ENCODE peak calls at places on chromosome 4, in five cellular contexts. E, M, L, J and N are unnamed samples. For H3K4me1, the result is how much of the 10 kb centered on the place peaks cover.

GRCh38 chr4:35760706-35761278 is 483.5 kb downstream of the ARAP2 start:
- DNase-seq in J (no peak), L (no peak), M (no peak), E (no peak), N (no peak)

GRCh38 chr4:1048781-1049590 is 37.6 kb downstream of the FGFRL1 start:
- DNase-seq in L (no peak), M (no peak), J (no peak), E (no peak), N (no peak)

GRCh38 chr4:149553959-149554520 is 261.6 kb downstream of the IQCM start:
- DNase-seq in J (no peak), M (no peak), E (no peak), L (no peak), N (no peak)

GRCh38 chr4:84673475-84674230 is 90.7 kb downstream of the CDS1 start:
- DNase-seq in L (no peak), J (peak), E (no peak), M (no peak), N (no peak)

GRCh38 chr4:90064196-90064595 is 63.0 kb upstream of the CCSER1 start:
- DNase-seq in M (no peak), E (no peak), J (no peak), L (no peak), N (no peak)

GRCh38 chr4:100295792-100296191 is 105.5 kb upstream of the DDIT4L start:
- DNase-seq in L (no peak), E (no peak), J (peak), M (no peak), N (no peak)

GRCh38 chr4:139416073-139416673 is 37.7 kb upstream of the RAB33B start:
- DNase-seq in E (no peak), L (no peak), M (no peak), J (peak), N (no peak)

GRCh38 chr4:150080875-150081274 is 2.6 kb downstream of the DCLK2 start:
- DNase-seq in J (no peak), E (no peak), M (no peak), L (no peak), N (no peak)

GRCh38 chr4:133146574-133147198 is 2.4 kb upstream of the PCDH10 start:
- DNase-seq in M (peak), E (no peak), L (no peak), J (peak), N (no peak)

GRCh38 chr4:56371426-56372220 is 15.7 kb downstream of the AASDH start:
- DNase-seq in L (no peak), M (no peak), J (no peak), E (no peak), N (no peak)

GRCh38 chr4:16078195-16078756 is 5.5 kb downstream of the PROM1 start:
- DNase-seq in L (no peak), J (no peak), M (no peak), E (no peak), N (no peak)

GRCh38 chr4:76341063-76341462 is 34.5 kb downstream of the STBD1 start:
- DNase-seq in J (peak), L (no peak), E (no peak), M (no peak), N (no peak)

GRCh38 chr4:26959654-26960047 is 99.0 kb downstream of the STIM2 start:
- DNase-seq in L (no peak), E (no peak), J (no peak), M (no peak), N (no peak)

GRCh38 chr4:3251691-3252479 is 2.9 kb downstream of the MSANTD1 start:
- DNase-seq in L (peak), M (no peak), J (no peak), E (peak), N (peak)

GRCh38 chr4:123232439-123232838 is 164.2 kb upstream of the SPRY1 start:
- DNase-seq in M (no peak), L (no peak), E (no peak), J (peak), N (no peak)

GRCh38 chr4:16032871-16033505 is 50.8 kb downstream of the PROM1 start:
- DNase-seq in M (no peak), J (no peak), L (no peak), E (no peak), N (no peak)

GRCh38 chr4:145824469-145824868 is 114.2 kb downstream of the ZNF827 start:
- DNase-seq in M (no peak), J (no peak), L (no peak), E (no peak), N (no peak)

GRCh38 chr4:172630289-172630688 is 538.3 kb upstream of the GALNT7 start:
- DNase-seq in M (no peak), J (no peak), L (no peak), E (no peak), N (no peak)

GRCh38 chr4:29770627-29771026 is 949.5 kb upstream of the PCDH7 start:
- DNase-seq in E (no peak), L (no peak), M (no peak), J (no peak), N (no peak)

GRCh38 chr4:107220976-107221375 is 184.9 kb upstream of the DKK2 start:
- DNase-seq in M (no peak), J (peak), E (no peak), L (no peak), N (no peak)

GRCh38 chr4:122764071-122764807 is 31.7 kb downstream of the BBS12 start:
- DNase-seq in L (no peak), J (peak), E (no peak), M (no peak), N (no peak)

GRCh38 chr4:123600921-123601904 is 204.6 kb downstream of the SPRY1 start:
- DNase-seq in J (no peak), M (no peak), E (no peak), L (no peak), N (no peak)

GRCh38 chr4:161992317-161992716 is 171.5 kb downstream of the FSTL5 start:
- DNase-seq in M (no peak), E (no peak), L (no peak), J (no peak), N (no peak)

GRCh38 chr4:98577956-98578355 is 80.5 kb downstream of the TSPAN5 start:
- DNase-seq in L (no peak), E (no peak), J (no peak), M (no peak), N (no peak)

GRCh38 chr4:41620594-41621256 is 82.8 kb downstream of the LIMCH1 start:
- DNase-seq in J (no peak), M (no peak), E (no peak), L (peak), N (peak)

GRCh38 chr4:56828784-56829535 is 7.5 kb upstream of the SPINK2 start:
- DNase-seq in E (no peak), M (no peak), J (peak), L (no peak), N (no peak)

GRCh38 chr4:83011779-83012630 is 1.4 kb upstream of the LIN54 start:
- DNase-seq in E (peak), M (peak), L (peak), J (peak), N (peak)

GRCh38 chr4:101288365-101289145 is 58.8 kb downstream of the PPP3CA start:
- DNase-seq in J (peak), M (no peak), L (no peak), E (no peak), N (no peak)

GRCh38 chr4:173879286-173879908 is 349.4 kb upstream of the HAND2 start:
- DNase-seq in E (no peak), M (no peak), L (no peak), J (no peak), N (no peak)

GRCh38 chr4:168409089-168409801 is 71.0 kb downstream of the DDX60L start:
- DNase-seq in L (no peak), J (peak), M (no peak), E (no peak), N (no peak)

GRCh38 chr4:122364700-122365404 is 14.0 kb upstream of the ADAD1 start:
- DNase-seq in J (no peak), E (no peak), L (no peak), M (no peak), N (no peak)

GRCh38 chr4:108029321-108029720 is 39.6 kb downstream of the HADH start:
- DNase-seq in E (no peak), L (no peak), J (no peak), M (no peak), N (no peak)

GRCh38 chr4:182208651-182209050 is 34.6 kb upstream of the TENM3 start:
- DNase-seq in L (no peak), E (no peak), M (no peak), J (no peak), N (no peak)

GRCh38 chr4:43496188-43496587 is 603.7 kb downstream of the GRXCR1 start:
- DNase-seq in E (no peak), J (peak), M (no peak), L (no peak), N (no peak)

GRCh38 chr4:99817310-99817885 is 771 bp downstream of the DAPP1 start:
- DNase-seq in J (no peak), E (no peak), L (no peak), M (peak), N (no peak)

GRCh38 chr4:8185930-8186329 is 13.2 kb upstream of the SH3TC1 start:
- DNase-seq in J (no peak), M (no peak), E (no peak), L (no peak), N (no peak)

GRCh38 chr4:113617195-113617594 is 144.3 kb downstream of the CAMK2D start:
- DNase-seq in J (no peak), M (no peak), L (no peak), E (no peak), N (no peak)

GRCh38 chr4:113616443-113616842 is 145.1 kb downstream of the CAMK2D start:
- DNase-seq in E (no peak), M (no peak), J (no peak), L (no peak), N (no peak)

GRCh38 chr4:113618205-113618604 is 143.3 kb downstream of the CAMK2D start:
- DNase-seq in J (no peak), L (no peak), E (no peak), M (no peak), N (no peak)

GRCh38 chr4:113613503-113613902 is 148.0 kb downstream of the CAMK2D start:
- DNase-seq in L (no peak), E (no peak), M (no peak), J (no peak), N (no peak)

DNA sequence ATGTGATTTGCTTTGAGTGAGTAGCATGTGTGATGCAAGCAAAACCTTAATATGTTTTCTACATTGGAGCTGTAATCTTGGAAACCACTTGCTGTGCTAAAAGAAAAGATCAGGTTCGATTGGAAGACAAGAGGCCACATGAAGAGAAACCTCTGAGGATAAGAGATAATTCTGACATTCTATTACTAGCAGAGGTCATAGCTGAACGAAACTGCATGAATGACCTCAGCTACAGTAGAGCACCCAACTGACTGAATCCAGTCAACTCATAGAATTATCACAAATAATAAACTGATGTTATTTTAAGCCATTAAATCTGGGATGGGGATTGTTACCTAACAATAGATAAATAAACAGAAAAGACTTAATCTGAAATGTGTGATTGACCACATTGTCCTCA is 147.1 kb downstream of the CAMK2D start:
- DNase-seq in M (no peak), J (no peak), L (no peak), E (no peak), N (no peak)
- H3K27ac ChIP-seq in M (no peak), J (no peak), L (peak), E (no peak), N (no peak)

GRCh38 chr4:80012291-80012690 is 60.7 kb downstream of the ANTXR2 start:
- DNase-seq in M (no peak), J (peak), E (no peak), L (no peak), N (no peak)

GRCh38 chr4:80008971-80009370 is 64.1 kb downstream of the ANTXR2 start:
- DNase-seq in E (no peak), M (no peak), L (no peak), J (no peak), N (no peak)

GRCh38 chr4:80014531-80014930 is 58.5 kb downstream of the ANTXR2 start:
- DNase-seq in L (no peak), M (no peak), J (no peak), E (no peak), N (peak)

GRCh38 chr4:80010316-80010715 is 62.7 kb downstream of the ANTXR2 start:
- DNase-seq in L (no peak), E (no peak), M (no peak), J (no peak), N (no peak)

DNA sequence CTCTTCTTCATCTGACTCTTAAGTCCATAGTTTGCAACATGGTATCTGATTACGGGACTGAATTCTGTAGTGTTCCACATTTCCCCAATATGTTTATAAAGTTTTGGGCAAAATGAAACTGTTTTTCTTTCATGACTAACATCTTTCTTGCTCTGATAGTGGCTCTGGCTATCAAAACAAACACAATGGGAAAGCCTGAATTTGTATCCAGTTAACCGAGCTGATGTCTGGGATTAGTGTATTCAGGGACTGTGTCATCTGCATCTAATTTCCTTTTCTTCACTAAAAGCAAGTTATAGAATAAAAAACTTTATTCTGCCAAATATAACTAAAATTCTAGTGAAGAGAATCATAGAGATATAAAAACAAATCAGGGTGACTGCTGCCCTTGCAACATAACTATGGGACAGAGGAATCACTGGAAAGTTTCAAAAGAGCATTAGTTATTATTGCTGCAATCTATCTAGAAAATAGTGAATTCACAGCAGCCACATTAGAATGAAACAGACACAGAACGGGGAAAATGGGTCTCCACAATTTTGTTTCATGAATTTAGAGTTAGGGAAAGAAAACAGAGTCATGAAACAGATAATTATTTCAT is 61.3 kb downstream of the ANTXR2 start:
- DNase-seq in M (no peak), E (no peak), L (no peak), J (peak), N (no peak)
- H3K4me1 ChIP-seq in M (under half), E (under half), L (under half), J (under half), N (under half)

GRCh38 chr4:20192754-20193521 is 58.8 kb upstream of the SLIT2 start:
- DNase-seq in J (peak), L (no peak), E (no peak), M (peak), N (no peak)
- H3K27ac ChIP-seq in J (peak), L (peak), E (peak), M (no peak), N (no peak)

GRCh38 chr4:54254915-54255246 is 25.8 kb downstream of the PDGFRA start:
- DNase-seq in E (no peak), M (no peak), J (peak), L (no peak), N (peak)

GRCh38 chr4:54256491-54257167 is 27.5 kb downstream of the PDGFRA start:
- DNase-seq in M (no peak), L (no peak), J (no peak), E (no peak), N (no peak)

GRCh38 chr4:54254116-54254914 is 25.2 kb downstream of the PDGFRA start:
- DNase-seq in E (no peak), L (no peak), M (no peak), J (peak), N (no peak)

GRCh38 chr4:54255881-54256280 is 26.8 kb downstream of the PDGFRA start:
- DNase-seq in L (no peak), M (no peak), J (peak), E (peak), N (no peak)
- H3K4me1 ChIP-seq in L (under half), M (under half), J (under half), E (under half), N (under half)

GRCh38 chr4:185481390-185481789 is 9.9 kb upstream of the CCDC110 start:
- DNase-seq in M (no peak), L (no peak), E (no peak), J (no peak), N (no peak)

GRCh38 chr4:185480016-185480732 is 8.6 kb upstream of the CCDC110 start:
- DNase-seq in J (no peak), E (no peak), M (no peak), L (no peak), N (no peak)

DNA sequence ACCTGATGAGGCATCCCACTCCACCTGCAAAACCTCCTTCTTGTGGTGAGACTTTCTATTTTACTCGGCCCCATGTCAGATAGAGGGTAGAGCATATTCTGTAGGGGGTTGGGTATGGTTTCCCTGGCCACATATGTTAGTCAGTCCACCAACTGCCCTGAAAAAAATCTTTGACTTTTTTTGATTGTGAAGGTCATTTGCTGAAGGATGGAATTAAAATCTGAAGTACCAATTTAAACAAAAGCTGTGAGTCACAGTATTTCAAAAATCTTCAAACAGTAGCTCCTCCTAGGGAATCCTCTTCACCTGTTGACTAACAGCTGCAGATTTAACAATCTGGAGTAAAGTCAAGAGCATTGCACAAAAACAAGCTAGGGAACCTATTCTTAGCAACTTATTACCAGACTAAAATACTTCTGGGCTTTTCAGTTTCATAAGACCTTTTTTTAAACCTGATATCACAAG is 8.0 kb upstream of the CCDC110 start:
- DNase-seq in J (no peak), E (no peak), M (no peak), L (no peak), N (no peak)
- H3K27ac ChIP-seq in J (no peak), E (peak), M (no peak), L (no peak), N (no peak)

GRCh38 chr4:143397335-143397734 is 60.7 kb downstream of the GAB1 start:
- DNase-seq in M (no peak), L (no peak), J (peak), E (no peak), N (no peak)

GRCh38 chr4:143395054-143395453 is 58.4 kb downstream of the GAB1 start:
- DNase-seq in E (no peak), M (no peak), J (no peak), L (no peak), N (no peak)

GRCh38 chr4:143399113-143399949 is 62.7 kb downstream of the GAB1 start:
- DNase-seq in E (no peak), J (peak), M (no peak), L (no peak), N (no peak)

GRCh38 chr4:143397887-143398286 is 61.2 kb downstream of the GAB1 start:
- DNase-seq in E (no peak), L (no peak), M (no peak), J (peak), N (no peak)

GRCh38 chr4:143396695-143397094 is 60.0 kb downstream of the GAB1 start:
- DNase-seq in J (no peak), L (no peak), M (no peak), E (no peak), N (no peak)
- H3K4me1 ChIP-seq in J (under half), L (half or more), M (under half), E (half or more), N (under half)

GRCh38 chr4:188975271-188975670 is 836.0 kb downstream of the TRIML1 start:
- DNase-seq in M (no peak), E (no peak), L (no peak), J (no peak), N (no peak)
- H3K27ac ChIP-seq in M (no peak), E (no peak), L (no peak), J (no peak), N (no peak)

GRCh38 chr4:5883916-5884315 is 9.0 kb downstream of the CRMP1 start:
- DNase-seq in M (no peak), L (no peak), E (no peak), J (no peak), N (no peak)

GRCh38 chr4:5887361-5888221 is 5.3 kb downstream of the CRMP1 start:
- DNase-seq in L (no peak), E (no peak), M (no peak), J (peak), N (no peak)

GRCh38 chr4:5887011-5887360 is 5.9 kb downstream of the CRMP1 start:
- DNase-seq in M (no peak), J (no peak), E (no peak), L (no peak), N (no peak)

GRCh38 chr4:5884804-5885203 is 8.1 kb downstream of the CRMP1 start:
- DNase-seq in L (no peak), J (no peak), M (no peak), E (no peak), N (no peak)

GRCh38 chr4:5885733-5886132 is 7.2 kb downstream of the CRMP1 start:
- DNase-seq in L (no peak), E (no peak), J (no peak), M (no peak), N (no peak)
- H3K4me1 ChIP-seq in L (under half), E (under half), J (under half), M (under half), N (under half)

GRCh38 chr4:5707366-5708133 is 809 bp downstream of the EVC2 start:
- DNase-seq in L (no peak), E (no peak), J (peak), M (no peak), N (no peak)

GRCh38 chr4:5708829-5709680 is 696 bp upstream of the EVC2 start:
- DNase-seq in L (no peak), M (no peak), E (no peak), J (peak), N (peak)

GRCh38 chr4:5710065-5710961 is 688 bp upstream of the EVC start:
- DNase-seq in E (no peak), L (no peak), J (peak), M (no peak), N (no peak)

GRCh38 chr4:5706486-5707290 is 1.7 kb downstream of the EVC2 start:
- DNase-seq in J (no peak), E (no peak), L (no peak), M (no peak), N (no peak)

GRCh38 chr4:5708171-5708828 is at the start of gene EVC2:
- DNase-seq in L (peak), E (peak), M (peak), J (peak), N (peak)
- H3K27ac ChIP-seq in L (peak), E (peak), M (no peak), J (peak), N (no peak)